ENCODE peak calls at places on chromosomes 2 and 18, in ten cellular contexts. One of them, this sample, is unnamed. For H3K9me3, the result is how much of the 10 kb centered on the place peaks cover.

GRCh38 chr2:182833084-182833483 is 33.4 kb downstream of the FRZB start:
- DNase-seq in IMR-90: no peak
- DNase-seq in A673: no peak
- DNase-seq in H1: no peak
- DNase-seq in lower lobe of right lung: no peak
- DNase-seq in PC-3: no peak
- DNase-seq in neural progenitor cell: no peak
- DNase-seq in mammary epithelial cell: no peak
- DNase-seq in endothelial cell of umbilical vein: no peak
- DNase-seq in kidney: no peak
- DNase-seq in this sample: no peak

GRCh38 chr2:210895132-210895531 is 338.7 kb downstream of the CPS1 start:
- DNase-seq in H1: peak
- DNase-seq in lower lobe of right lung: no peak
- DNase-seq in IMR-90: no peak
- DNase-seq in neural progenitor cell: peak
- DNase-seq in A673: no peak
- DNase-seq in kidney: no peak
- DNase-seq in endothelial cell of umbilical vein: no peak
- DNase-seq in PC-3: peak
- DNase-seq in mammary epithelial cell: no peak
- DNase-seq in this sample: no peak

GRCh38 chr2:182324665-182325064 is 102.2 kb downstream of the PDE1A start:
- DNase-seq in PC-3: no peak
- DNase-seq in mammary epithelial cell: peak
- DNase-seq in endothelial cell of umbilical vein: peak
- DNase-seq in kidney: no peak
- DNase-seq in IMR-90: peak
- DNase-seq in neural progenitor cell: no peak
- DNase-seq in A673: no peak
- DNase-seq in H1: no peak
- DNase-seq in lower lobe of right lung: no peak
- DNase-seq in this sample: no peak

GRCh38 chr2:172308253-172308935 is 119.0 kb upstream of the ITGA6 start:
- DNase-seq in A673: no peak
- DNase-seq in mammary epithelial cell: peak
- DNase-seq in neural progenitor cell: no peak
- DNase-seq in H1: no peak
- DNase-seq in kidney: peak
- DNase-seq in PC-3: no peak
- DNase-seq in IMR-90: no peak
- DNase-seq in endothelial cell of umbilical vein: peak
- DNase-seq in lower lobe of right lung: no peak
- DNase-seq in this sample: peak

GRCh38 chr2:81195017-81195773 is 890.6 kb upstream of the LRRTM1 start:
- DNase-seq in H1: no peak
- DNase-seq in kidney: peak
- DNase-seq in neural progenitor cell: no peak
- DNase-seq in lower lobe of right lung: peak
- DNase-seq in endothelial cell of umbilical vein: no peak
- DNase-seq in mammary epithelial cell: no peak
- DNase-seq in IMR-90: no peak
- DNase-seq in PC-3: no peak
- DNase-seq in A673: no peak
- DNase-seq in this sample: no peak

GRCh38 chr18:54647176-54647575 is 56.1 kb downstream of the DYNAP start:
- DNase-seq in PC-3: peak
- DNase-seq in mammary epithelial cell: peak
- DNase-seq in kidney: no peak
- DNase-seq in H1: peak
- DNase-seq in lower lobe of right lung: no peak
- DNase-seq in endothelial cell of umbilical vein: peak
- DNase-seq in neural progenitor cell: peak
- DNase-seq in IMR-90: peak
- DNase-seq in A673: peak
- DNase-seq in this sample: no peak

GRCh38 chr18:63177259-63177658 is 142.3 kb downstream of the BCL2 start:
- DNase-seq in PC-3: no peak
- DNase-seq in H1: no peak
- DNase-seq in A673: no peak
- DNase-seq in endothelial cell of umbilical vein: no peak
- DNase-seq in lower lobe of right lung: no peak
- DNase-seq in mammary epithelial cell: no peak
- DNase-seq in neural progenitor cell: no peak
- DNase-seq in IMR-90: no peak
- DNase-seq in kidney: no peak
- DNase-seq in this sample: no peak

GRCh38 chr18:3427944-3428343 is 22.0 kb upstream of the TGIF1 start:
- DNase-seq in PC-3: no peak
- DNase-seq in mammary epithelial cell: no peak
- DNase-seq in neural progenitor cell: no peak
- DNase-seq in H1: no peak
- DNase-seq in kidney: no peak
- DNase-seq in lower lobe of right lung: no peak
- DNase-seq in IMR-90: no peak
- DNase-seq in endothelial cell of umbilical vein: no peak
- DNase-seq in A673: no peak
- DNase-seq in this sample: no peak

GRCh38 chr2:20357588-20358394 is 7.1 kb upstream of the PUM2 start:
- DNase-seq in lower lobe of right lung: no peak
- DNase-seq in PC-3: no peak
- DNase-seq in endothelial cell of umbilical vein: no peak
- DNase-seq in mammary epithelial cell: no peak
- DNase-seq in neural progenitor cell: no peak
- DNase-seq in IMR-90: no peak
- DNase-seq in H1: no peak
- DNase-seq in kidney: no peak
- DNase-seq in A673: no peak
- DNase-seq in this sample: no peak

GRCh38 chr2:103002954-103003353 is 241.1 kb downstream of the TMEM182 start:
- DNase-seq in PC-3: peak
- DNase-seq in H1: no peak
- DNase-seq in A673: no peak
- DNase-seq in mammary epithelial cell: no peak
- DNase-seq in neural progenitor cell: no peak
- DNase-seq in IMR-90: no peak
- DNase-seq in lower lobe of right lung: no peak
- DNase-seq in kidney: no peak
- DNase-seq in endothelial cell of umbilical vein: no peak
- DNase-seq in this sample: no peak

GRCh38 chr18:59478591-59478990 is 119.5 kb upstream of the LMAN1 start:
- DNase-seq in PC-3: no peak
- DNase-seq in A673: peak
- DNase-seq in IMR-90: peak
- DNase-seq in mammary epithelial cell: no peak
- DNase-seq in endothelial cell of umbilical vein: no peak
- DNase-seq in lower lobe of right lung: no peak
- DNase-seq in kidney: no peak
- DNase-seq in H1: no peak
- DNase-seq in neural progenitor cell: no peak
- DNase-seq in this sample: no peak

GRCh38 chr2:202317080-202317859 is 51.7 kb downstream of the NOP58 start:
- DNase-seq in lower lobe of right lung: no peak
- DNase-seq in endothelial cell of umbilical vein: peak
- DNase-seq in neural progenitor cell: no peak
- DNase-seq in A673: peak
- DNase-seq in IMR-90: peak
- DNase-seq in mammary epithelial cell: peak
- DNase-seq in PC-3: peak
- DNase-seq in H1: no peak
- DNase-seq in kidney: no peak
- DNase-seq in this sample: peak

GRCh38 chr18:78771496-78772368 is 207.9 kb upstream of the SALL3 start:
- DNase-seq in neural progenitor cell: no peak
- DNase-seq in H1: no peak
- DNase-seq in A673: no peak
- DNase-seq in mammary epithelial cell: no peak
- DNase-seq in lower lobe of right lung: no peak
- DNase-seq in IMR-90: no peak
- DNase-seq in PC-3: no peak
- DNase-seq in kidney: no peak
- DNase-seq in endothelial cell of umbilical vein: no peak
- DNase-seq in this sample: no peak

GRCh38 chr18:78774741-78775141 is 204.9 kb upstream of the SALL3 start:
- DNase-seq in kidney: no peak
- DNase-seq in IMR-90: no peak
- DNase-seq in neural progenitor cell: no peak
- DNase-seq in PC-3: no peak
- DNase-seq in mammary epithelial cell: no peak
- DNase-seq in A673: no peak
- DNase-seq in endothelial cell of umbilical vein: no peak
- DNase-seq in lower lobe of right lung: no peak
- DNase-seq in H1: no peak
- DNase-seq in this sample: peak

GRCh38 chr18:78773303-78773755 is 206.3 kb upstream of the SALL3 start:
- DNase-seq in mammary epithelial cell: no peak
- DNase-seq in A673: no peak
- DNase-seq in kidney: no peak
- DNase-seq in PC-3: no peak
- DNase-seq in endothelial cell of umbilical vein: no peak
- DNase-seq in neural progenitor cell: no peak
- DNase-seq in lower lobe of right lung: no peak
- DNase-seq in H1: no peak
- DNase-seq in IMR-90: no peak
- DNase-seq in this sample: peak

GRCh38 chr18:78773819-78774218 is 205.8 kb upstream of the SALL3 start:
- DNase-seq in endothelial cell of umbilical vein: no peak
- DNase-seq in lower lobe of right lung: no peak
- DNase-seq in H1: no peak
- DNase-seq in kidney: no peak
- DNase-seq in A673: no peak
- DNase-seq in PC-3: no peak
- DNase-seq in mammary epithelial cell: no peak
- DNase-seq in neural progenitor cell: no peak
- DNase-seq in IMR-90: no peak
- DNase-seq in this sample: peak

GRCh38 chr18:78772369-78773302 is 207.0 kb upstream of the SALL3 start:
- DNase-seq in A673: no peak
- DNase-seq in neural progenitor cell: no peak
- DNase-seq in H1: no peak
- DNase-seq in IMR-90: no peak
- DNase-seq in endothelial cell of umbilical vein: no peak
- DNase-seq in PC-3: no peak
- DNase-seq in lower lobe of right lung: no peak
- DNase-seq in mammary epithelial cell: no peak
- DNase-seq in kidney: no peak
- DNase-seq in this sample: peak
- H3K9me3 ChIP-seq in A673: under half
- H3K9me3 ChIP-seq in neural progenitor cell: under half
- H3K9me3 ChIP-seq in H1: under half
- H3K9me3 ChIP-seq in IMR-90: half or more
- H3K9me3 ChIP-seq in endothelial cell of umbilical vein: under half
- H3K9me3 ChIP-seq in PC-3: under half
- H3K9me3 ChIP-seq in lower lobe of right lung: under half
- H3K9me3 ChIP-seq in mammary epithelial cell: under half
- H3K9me3 ChIP-seq in kidney: under half
- H3K9me3 ChIP-seq in this sample: under half

GRCh38 chr2:98433363-98433964 is 11.2 kb upstream of the INPP4A start:
- DNase-seq in mammary epithelial cell: no peak
- DNase-seq in A673: no peak
- DNase-seq in IMR-90: no peak
- DNase-seq in lower lobe of right lung: no peak
- DNase-seq in endothelial cell of umbilical vein: no peak
- DNase-seq in H1: no peak
- DNase-seq in kidney: no peak
- DNase-seq in neural progenitor cell: no peak
- DNase-seq in PC-3: no peak
- DNase-seq in this sample: no peak

GRCh38 chr2:98436734-98437133 is 7.9 kb upstream of the INPP4A start:
- DNase-seq in A673: peak
- DNase-seq in kidney: no peak
- DNase-seq in IMR-90: no peak
- DNase-seq in lower lobe of right lung: no peak
- DNase-seq in H1: no peak
- DNase-seq in neural progenitor cell: no peak
- DNase-seq in endothelial cell of umbilical vein: no peak
- DNase-seq in PC-3: no peak
- DNase-seq in mammary epithelial cell: no peak
- DNase-seq in this sample: no peak

GRCh38 chr2:98434492-98434891 is 10.2 kb upstream of the INPP4A start:
- DNase-seq in kidney: no peak
- DNase-seq in A673: no peak
- DNase-seq in endothelial cell of umbilical vein: no peak
- DNase-seq in neural progenitor cell: no peak
- DNase-seq in mammary epithelial cell: no peak
- DNase-seq in PC-3: no peak
- DNase-seq in lower lobe of right lung: no peak
- DNase-seq in IMR-90: no peak
- DNase-seq in H1: no peak
- DNase-seq in this sample: no peak

GRCh38 chr2:98432145-98432544 is 12.5 kb upstream of the INPP4A start:
- DNase-seq in neural progenitor cell: no peak
- DNase-seq in lower lobe of right lung: no peak
- DNase-seq in IMR-90: no peak
- DNase-seq in mammary epithelial cell: no peak
- DNase-seq in kidney: no peak
- DNase-seq in PC-3: no peak
- DNase-seq in H1: no peak
- DNase-seq in endothelial cell of umbilical vein: no peak
- DNase-seq in A673: no peak
- DNase-seq in this sample: no peak
- H3K9me3 ChIP-seq in neural progenitor cell: under half
- H3K9me3 ChIP-seq in lower lobe of right lung: under half
- H3K9me3 ChIP-seq in IMR-90: under half
- H3K9me3 ChIP-seq in mammary epithelial cell: under half
- H3K9me3 ChIP-seq in kidney: under half
- H3K9me3 ChIP-seq in PC-3: under half
- H3K9me3 ChIP-seq in H1: under half
- H3K9me3 ChIP-seq in endothelial cell of umbilical vein: under half
- H3K9me3 ChIP-seq in A673: under half
- H3K9me3 ChIP-seq in this sample: under half

DNA sequence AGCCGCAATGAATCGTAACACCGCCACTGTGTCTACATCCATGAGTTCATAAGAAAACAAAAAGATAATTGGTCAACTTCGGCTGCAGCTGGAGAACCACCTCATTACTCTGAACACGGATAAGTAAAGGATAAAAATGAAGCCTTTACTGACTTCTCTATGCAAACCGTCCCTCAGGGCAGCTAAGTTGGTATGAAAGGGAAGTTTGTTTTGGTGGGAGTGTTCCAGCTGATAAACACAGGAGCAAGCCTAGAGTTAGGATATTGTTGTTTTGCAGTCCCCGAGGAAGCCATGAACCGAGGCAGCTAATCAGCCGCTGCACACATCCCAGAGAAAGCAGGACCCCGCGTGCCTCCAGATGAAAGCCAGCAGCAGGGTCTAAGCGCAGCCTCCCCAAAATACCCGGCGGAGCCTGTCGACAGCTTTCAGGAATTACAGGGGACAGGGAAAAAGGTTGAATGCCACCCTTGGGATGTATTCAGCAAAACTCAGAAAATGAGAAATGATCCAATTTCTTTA is 279.3 kb downstream of the NDUFA10 start:
- DNase-seq in endothelial cell of umbilical vein: no peak
- DNase-seq in kidney: peak
- DNase-seq in H1: no peak
- DNase-seq in lower lobe of right lung: no peak
- DNase-seq in neural progenitor cell: peak
- DNase-seq in PC-3: no peak
- DNase-seq in A673: no peak
- DNase-seq in mammary epithelial cell: no peak
- DNase-seq in IMR-90: no peak
- DNase-seq in this sample: no peak
- H3K9me3 ChIP-seq in endothelial cell of umbilical vein: under half
- H3K9me3 ChIP-seq in kidney: under half
- H3K9me3 ChIP-seq in H1: under half
- H3K9me3 ChIP-seq in lower lobe of right lung: under half
- H3K9me3 ChIP-seq in neural progenitor cell: under half
- H3K9me3 ChIP-seq in PC-3: under half
- H3K9me3 ChIP-seq in A673: under half
- H3K9me3 ChIP-seq in mammary epithelial cell: under half
- H3K9me3 ChIP-seq in IMR-90: under half
- H3K9me3 ChIP-seq in this sample: under half

GRCh38 chr18:43514747-43515146 is 237.5 kb upstream of the SYT4 start:
- DNase-seq in lower lobe of right lung: no peak
- DNase-seq in IMR-90: no peak
- DNase-seq in mammary epithelial cell: no peak
- DNase-seq in PC-3: no peak
- DNase-seq in kidney: no peak
- DNase-seq in A673: no peak
- DNase-seq in H1: no peak
- DNase-seq in endothelial cell of umbilical vein: no peak
- DNase-seq in neural progenitor cell: no peak
- DNase-seq in this sample: no peak
- H3K9me3 ChIP-seq in lower lobe of right lung: under half
- H3K9me3 ChIP-seq in IMR-90: under half
- H3K9me3 ChIP-seq in mammary epithelial cell: under half
- H3K9me3 ChIP-seq in PC-3: under half
- H3K9me3 ChIP-seq in kidney: under half
- H3K9me3 ChIP-seq in A673: under half
- H3K9me3 ChIP-seq in H1: under half
- H3K9me3 ChIP-seq in endothelial cell of umbilical vein: under half
- H3K9me3 ChIP-seq in neural progenitor cell: under half
- H3K9me3 ChIP-seq in this sample: under half